ENCODE peak calls at places on chromosomes 3 and 15, in six cellular contexts. M is NCI-H2081 treated with DMSO at 0.1 percent for 48 hours; O is stimulated activated CD4-positive, alpha-beta T cell treated with anti-CD3 and anti-CD28 coated beads, Interleukin-2, amount 100 ng/mL, for 48 hours; U is GM23338; J is effector memory CD8-positive, alpha-beta T cell; B is progenitor cell of endocrine pancreas. P is an unnamed sample.
A peak's percentile ranks its signal among the peaks of the same experiment; 100 is the strongest.

GRCh38 chr3:169342652-169343051 is 320.9 kb downstream of the MECOM start:
- DNase-seq in M (no peak), O (no peak), U (peak; percentile 34), J (no peak), B (no peak), P (no peak)

GRCh38 chr3:12707425-12707824 is 43.5 kb upstream of the RAF1 start:
- DNase-seq in M (no peak), O (no peak), U (no peak), J (no peak), B (no peak), P (no peak)

GRCh38 chr3:134061401-134061800 is 31.7 kb upstream of the SLCO2A1 start:
- DNase-seq in M (no peak), O (no peak), U (no peak), J (no peak), B (no peak), P (no peak)

GRCh38 chr3:49703443-49703927 is 14.1 kb downstream of the RNF123 start:
- DNase-seq in M (no peak), O (peak; percentile 51), U (peak; percentile 81), J (peak; percentile 58), B (peak; percentile 41), P (peak; percentile 86)

GRCh38 chr3:61954097-61954528 is 392.7 kb downstream of the PTPRG start:
- DNase-seq in M (no peak), O (no peak), U (peak; percentile 40), J (no peak), B (no peak), P (no peak)

GRCh38 chr3:109806929-109807328 is 469.6 kb upstream of the DPPA4 start:
- DNase-seq in M (no peak), O (peak; percentile 13), U (no peak), J (peak; percentile 49), B (no peak), P (no peak)

GRCh38 chr15:43521419-43521818 is 4.0 kb downstream of the MAP1A start:
- DNase-seq in M (no peak), O (no peak), U (no peak), J (no peak), B (no peak), P (no peak)

GRCh38 chr3:37214076-37214475 is 39.7 kb upstream of the LRRFIP2 start:
- DNase-seq in M (no peak), O (no peak), U (peak; percentile 62), J (no peak), B (no peak), P (no peak)

GRCh38 chr3:11638669-11639402 is 4.9 kb downstream of the VGLL4 start:
- DNase-seq in M (no peak), O (no peak), U (peak; percentile 33), J (no peak), B (no peak), P (peak; percentile 28)